ENCODE peak calls at places on chromosomes 6 and 20, in four cellular contexts. F is WERI-Rb-1, U is neural progenitor cell, Z is thoracic aorta. C is an unnamed sample.

GRCh38 chr6:159929819-159930218 is 39.0 kb downstream of the MAS1 start:
- DNase-seq in F (no peak), U (no peak), Z (no peak), C (no peak)

GRCh38 chr6:21003780-21004541 is 469.7 kb downstream of the CDKAL1 start:
- DNase-seq in F (no peak), U (no peak), Z (no peak), C (no peak)

GRCh38 chr20:3818155-3819151 is 1.9 kb upstream of the AP5S1 start:
- DNase-seq in F (peak), U (peak), Z (no peak), C (peak)

GRCh38 chr6:134065706-134066105 is 13.3 kb upstream of the SLC2A12 start:
- DNase-seq in F (peak), U (peak), Z (no peak), C (no peak)

GRCh38 chr20:50478162-50479036 is 31.8 kb upstream of the PTPN1 start:
- DNase-seq in F (peak), U (peak), Z (no peak), C (peak)

GRCh38 chr20:20207872-20208271 is 155.5 kb downstream of the CFAP61 start:
- DNase-seq in F (no peak), U (no peak), Z (no peak), C (no peak)

GRCh38 chr6:75210885-75211739 is 5.3 kb upstream of the COL12A1 start:
- DNase-seq in F (peak), U (peak), Z (peak), C (no peak)

GRCh38 chr20:40744072-40744471 is 55.0 kb upstream of the MAFB start:
- DNase-seq in F (no peak), U (no peak), Z (no peak), C (peak)

GRCh38 chr6:89269981-89270380 is 45.1 kb downstream of the GABRR2 start:
- DNase-seq in F (no peak), U (no peak), Z (no peak), C (no peak)

GRCh38 chr20:49230021-49230420 is 10.8 kb downstream of the DDX27 start:
- DNase-seq in F (peak), U (no peak), Z (no peak), C (peak)

GRCh38 chr6:24780206-24780605 is 5.5 kb downstream of the GMNN start:
- DNase-seq in F (no peak), U (no peak), Z (no peak), C (no peak)

GRCh38 chr20:56702931-56703840 is 74.1 kb downstream of the TFAP2C start:
- DNase-seq in F (no peak), U (no peak), Z (no peak), C (no peak)

GRCh38 chr6:150628908-150629307 is 29.2 kb downstream of the PLEKHG1 start:
- DNase-seq in F (no peak), U (no peak), Z (no peak), C (no peak)

GRCh38 chr6:21115111-21115510 is 478.4 kb upstream of the SOX4 start:
- DNase-seq in F (no peak), U (peak), Z (no peak), C (no peak)

GRCh38 chr6:22401206-22401605 is 104.4 kb upstream of the PRL start:
- DNase-seq in F (no peak), U (no peak), Z (no peak), C (no peak)

GRCh38 chr6:107401573-107401972 is 57.8 kb downstream of the PDSS2 start:
- DNase-seq in F (no peak), U (no peak), Z (no peak), C (no peak)

GRCh38 chr6:144115219-144115618 is 19.8 kb upstream of the SF3B5 start:
- DNase-seq in F (no peak), U (no peak), Z (no peak), C (no peak)

GRCh38 chr6:170451762-170452651 is 101.1 kb downstream of the PSMB1 start:
- DNase-seq in F (no peak), U (no peak), Z (no peak), C (no peak)

GRCh38 chr6:32983964-32984638 is 15.7 kb downstream of the BRD2 start:
- DNase-seq in F (no peak), U (no peak), Z (no peak), C (no peak)

GRCh38 chr20:32037929-32038328 is 14.1 kb upstream of the HCK start:
- DNase-seq in F (no peak), U (no peak), Z (no peak), C (no peak)

GRCh38 chr6:137958809-137959565 is 91.9 kb downstream of the TNFAIP3 start:
- DNase-seq in F (no peak), U (no peak), Z (no peak), C (no peak)

GRCh38 chr6:125357515-125358256 is 55.9 kb upstream of the HDDC2 start:
- DNase-seq in F (no peak), U (no peak), Z (no peak), C (no peak)

GRCh38 chr20:19341348-19342053 is 129.1 kb downstream of the SLC24A3 start:
- DNase-seq in F (no peak), U (no peak), Z (no peak), C (no peak)

GRCh38 chr20:10922941-10923340 is 249.1 kb upstream of the JAG1 start:
- DNase-seq in F (no peak), U (no peak), Z (no peak), C (no peak)

GRCh38 chr6:30042476-30042875 is 18.6 kb upstream of the POLR1H start:
- DNase-seq in F (no peak), U (no peak), Z (no peak), C (no peak)

GRCh38 chr6:56002336-56002735 is 126.9 kb upstream of the BMP5 start:
- DNase-seq in F (no peak), U (no peak), Z (no peak), C (no peak)

GRCh38 chr6:101403566-101403965 is 10.1 kb downstream of the GRIK2 start:
- DNase-seq in F (no peak), U (peak), Z (no peak), C (no peak)

GRCh38 chr6:113732384-113732966 is 124.7 kb upstream of the MARCKS start:
- DNase-seq in F (peak), U (peak), Z (no peak), C (peak)

GRCh38 chr6:31769684-31770371 is 7.3 kb downstream of the VWA7 start:
- DNase-seq in F (peak), U (peak), Z (no peak), C (peak)

GRCh38 chr20:20621191-20621590 is 91.3 kb downstream of the RALGAPA2 start:
- DNase-seq in F (no peak), U (no peak), Z (no peak), C (no peak)

GRCh38 chr6:144662812-144663211 is 377.7 kb downstream of the UTRN start:
- DNase-seq in F (no peak), U (no peak), Z (no peak), C (no peak)

GRCh38 chr6:26552640-26553189 is 14.5 kb downstream of the HMGN4 start:
- DNase-seq in F (no peak), U (peak), Z (no peak), C (no peak)

GRCh38 chr20:37777012-37777411 is 83.2 kb downstream of the CTNNBL1 start:
- DNase-seq in F (no peak), U (no peak), Z (no peak), C (no peak)

GRCh38 chr6:42774201-42774600 is 7.7 kb upstream of the BICRAL start:
- DNase-seq in F (no peak), U (no peak), Z (no peak), C (no peak)

DNA sequence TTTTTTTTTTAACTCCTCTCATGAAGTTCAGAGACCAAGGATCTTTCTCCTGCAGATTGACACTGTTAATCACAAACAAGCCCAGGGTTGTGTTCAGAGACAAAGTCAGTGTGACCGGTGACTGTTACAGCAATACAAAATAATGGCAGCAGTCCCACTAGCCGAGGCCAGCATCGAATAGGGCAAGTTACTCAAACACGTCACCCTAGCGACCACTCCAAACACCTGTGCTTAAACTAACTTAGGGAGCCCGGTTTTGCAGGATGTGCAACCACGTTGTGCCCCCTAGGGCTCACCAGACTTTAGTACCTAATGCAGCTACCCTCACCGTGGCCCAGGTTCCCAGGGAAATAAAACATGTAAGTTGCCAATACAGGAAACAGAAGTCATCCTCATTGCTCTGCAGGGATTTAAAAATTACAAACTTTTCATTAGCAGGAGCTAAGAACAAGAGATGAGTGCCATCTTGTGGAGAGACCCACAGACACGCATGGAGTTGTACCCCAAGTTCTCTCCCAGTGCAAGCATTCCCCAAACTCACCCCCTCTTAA is 38.1 kb downstream of the FAM50B start:
- DNase-seq in F (no peak), U (no peak), Z (no peak), C (no peak)
- TF ChIP-seq CTCF in F (peak), U (peak), Z (peak), C (no peak)

GRCh38 chr6:34867484-34867883 is 20.4 kb downstream of the TAF11 start:
- DNase-seq in F (no peak), U (no peak), Z (no peak), C (no peak)
- TF ChIP-seq CTCF in F (peak), U (no peak), Z (no peak), C (no peak)

DNA sequence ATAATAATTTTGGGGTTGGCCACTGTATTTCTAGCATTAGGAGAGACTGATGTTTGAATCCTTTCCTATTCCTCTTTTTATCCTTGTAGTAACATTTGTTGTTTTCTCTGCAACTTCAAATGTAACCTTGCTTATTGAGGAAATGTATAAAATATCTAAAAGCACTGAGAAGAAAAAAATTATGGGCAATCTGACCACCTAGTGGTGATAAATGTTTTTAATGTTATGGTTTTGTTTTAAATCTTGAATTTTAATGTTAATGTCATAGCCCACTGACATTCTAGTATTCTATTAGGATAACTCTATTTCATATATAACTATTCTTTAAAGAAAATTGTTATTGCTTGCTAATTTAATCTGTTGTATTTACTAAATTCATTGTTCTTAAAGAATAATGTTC is 134.4 kb downstream of the FARS2 start:
- DNase-seq in F (no peak), U (no peak), Z (no peak), C (no peak)
- TF ChIP-seq CTCF in F (no peak), U (no peak), Z (no peak), C (peak)

GRCh38 chr6:78830810-78831209 is 36.5 kb upstream of the IRAK1BP1 start:
- DNase-seq in F (no peak), U (no peak), Z (no peak), C (no peak)

GRCh38 chr6:78836610-78837009 is 30.7 kb upstream of the IRAK1BP1 start:
- DNase-seq in F (no peak), U (no peak), Z (no peak), C (no peak)

GRCh38 chr6:78832091-78832808 is 35.1 kb upstream of the IRAK1BP1 start:
- DNase-seq in F (no peak), U (no peak), Z (no peak), C (no peak)

GRCh38 chr6:78831492-78831891 is 35.9 kb upstream of the IRAK1BP1 start:
- DNase-seq in F (no peak), U (no peak), Z (no peak), C (no peak)

GRCh38 chr6:78835817-78836216 is 31.5 kb upstream of the IRAK1BP1 start:
- DNase-seq in F (no peak), U (no peak), Z (no peak), C (no peak)
- TF ChIP-seq CTCF in F (peak), U (peak), Z (peak), C (no peak)

DNA sequence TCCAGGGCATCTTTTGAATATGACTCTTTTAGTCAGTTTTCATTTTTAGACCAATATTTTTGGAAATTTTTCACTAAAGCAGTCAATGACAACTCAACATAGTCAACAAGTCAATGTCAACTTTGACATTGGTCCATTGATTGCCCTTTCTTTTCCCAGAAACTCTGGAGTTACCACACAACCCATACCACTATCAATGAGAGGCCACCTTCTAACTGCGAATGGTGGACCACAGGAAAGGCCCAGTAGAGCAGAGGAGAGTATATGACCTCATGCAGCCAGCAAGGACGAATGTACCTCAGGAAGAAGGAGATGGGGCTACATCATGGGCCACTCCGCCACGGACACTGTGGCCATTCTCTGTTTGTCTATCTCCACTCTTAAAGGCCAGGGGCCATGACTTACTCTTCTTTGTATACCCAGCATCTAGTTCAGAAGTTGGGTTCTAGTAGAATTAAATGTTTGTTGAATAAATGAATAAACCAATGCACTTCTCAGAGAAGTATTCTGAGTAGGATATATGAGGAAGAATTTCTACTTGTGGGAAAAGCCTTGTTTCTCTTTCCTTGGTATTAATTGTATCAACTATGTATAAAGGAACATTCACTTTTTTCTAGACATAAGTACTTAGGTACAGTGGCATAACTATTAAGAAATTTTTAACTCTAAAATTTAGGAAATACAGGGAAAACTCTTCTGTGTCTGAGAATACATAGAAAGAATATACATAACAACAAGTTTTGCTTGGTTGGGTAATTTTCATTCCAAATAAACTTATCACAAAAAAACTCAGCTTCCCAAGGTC is 562 bp upstream of the SMLR1 start:
- DNase-seq in F (no peak), U (no peak), Z (no peak), C (no peak)
- TF ChIP-seq CTCF in F (no peak), U (no peak), Z (no peak), C (no peak)

DNA sequence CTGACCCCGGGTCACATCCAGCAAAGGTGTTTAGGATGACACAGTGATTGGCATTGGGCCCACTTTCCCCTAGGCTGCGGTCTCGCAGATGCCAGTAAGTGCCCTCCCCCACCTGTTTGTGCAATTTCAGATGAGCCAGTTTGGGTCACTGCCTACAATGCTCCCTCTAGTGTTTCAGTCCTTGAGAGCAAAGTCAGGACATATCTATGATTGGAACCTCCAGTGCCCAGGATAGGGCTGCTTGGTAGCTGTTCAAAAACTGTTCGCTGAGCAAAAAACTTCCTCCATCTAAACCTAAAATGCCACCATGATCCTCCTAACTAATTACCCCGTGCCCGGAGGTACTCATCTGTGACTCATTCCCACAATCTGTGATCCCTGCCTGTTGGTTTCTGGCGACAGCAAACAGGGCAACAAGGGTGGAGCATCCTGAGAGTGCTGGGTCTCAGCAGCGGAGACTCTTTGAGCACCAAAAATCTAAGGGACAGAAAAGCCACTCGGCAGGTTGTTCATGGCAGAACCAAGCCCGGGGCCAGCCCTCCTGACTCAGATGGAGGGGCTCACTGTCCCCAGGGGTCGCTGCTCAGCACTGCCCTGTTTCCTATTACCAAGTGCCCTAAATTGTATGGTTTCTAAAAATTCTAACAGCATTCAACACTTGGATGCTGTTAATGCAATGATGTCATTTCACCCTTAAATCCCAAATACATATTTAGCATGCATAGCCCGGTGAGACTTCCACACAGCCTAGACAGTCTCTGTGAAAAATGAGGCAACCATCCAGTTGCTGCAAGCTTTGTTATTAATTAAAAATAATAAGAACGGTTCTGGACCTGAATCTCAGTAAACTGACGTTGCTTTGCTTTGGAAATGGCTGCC is 5.0 kb downstream of the VSX1 start:
- DNase-seq in F (peak), U (peak), Z (no peak), C (no peak)
- TF ChIP-seq CTCF in F (peak), U (peak), Z (no peak), C (peak)

GRCh38 chr6:81465859-81466258 is 286.6 kb downstream of the TENT5A start:
- DNase-seq in F (peak), U (peak), Z (no peak), C (no peak)
- TF ChIP-seq CTCF in F (peak), U (peak), Z (peak), C (peak)

GRCh38 chr6:70846207-70846835 is 110.5 kb downstream of the B3GAT2 start:
- DNase-seq in F (peak), U (no peak), Z (no peak), C (no peak)
- TF ChIP-seq CTCF in F (no peak), U (no peak), Z (no peak), C (no peak)

GRCh38 chr6:49565855-49566254 is 15.4 kb downstream of the C6orf141 start:
- DNase-seq in F (no peak), U (no peak), Z (no peak), C (no peak)

GRCh38 chr6:49565261-49565660 is 14.8 kb downstream of the C6orf141 start:
- DNase-seq in F (no peak), U (no peak), Z (no peak), C (no peak)

DNA sequence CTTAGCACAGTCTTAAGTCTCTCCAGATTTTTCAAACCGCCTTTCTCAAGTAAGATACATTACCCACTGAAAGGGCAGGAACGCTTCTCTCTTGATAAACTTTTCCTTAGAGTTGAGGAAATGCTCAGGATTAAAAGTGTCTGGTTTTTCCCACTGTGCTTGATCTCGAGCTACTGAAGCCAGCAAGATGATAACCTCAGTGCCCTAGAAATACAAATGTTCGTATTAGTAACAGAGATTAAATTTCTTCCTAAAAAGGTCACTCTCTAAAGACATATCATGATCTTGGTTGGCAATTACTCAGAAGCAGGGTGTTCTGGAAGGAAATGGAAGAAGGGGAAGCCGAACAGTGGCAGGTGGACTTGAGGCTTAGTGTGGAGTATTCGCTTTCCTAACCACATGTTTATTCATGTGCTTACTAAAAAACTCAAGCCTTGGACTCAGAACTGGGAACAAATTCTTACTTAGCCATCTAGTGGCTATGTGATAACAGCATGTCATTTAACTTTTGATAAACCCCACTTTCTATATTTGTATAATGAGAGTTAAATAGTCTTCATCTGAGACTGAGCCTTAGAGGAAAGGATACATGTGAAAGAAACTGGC is 20.1 kb downstream of the C6orf141 start:
- DNase-seq in F (no peak), U (no peak), Z (no peak), C (no peak)
- TF ChIP-seq CTCF in F (no peak), U (no peak), Z (no peak), C (no peak)